ENCODE peak calls at places on chromosomes 4 and X, in five cellular contexts. One of them, this sample, is unnamed.

GRCh38 chrX:129842510-129843208 is 1.0 kb downstream of the ZDHHC9 start:
- DNase-seq in GM23248: peak; percentile 72
- DNase-seq in PC-3: peak; percentile 55
- DNase-seq in astrocyte: peak; percentile 40
- DNase-seq in OCI-LY7: peak; percentile 11
- DNase-seq in this sample: no peak

GRCh38 chr4:136680271-136680670 is 852.0 kb downstream of the PCDH18 start:
- DNase-seq in astrocyte: no peak
- DNase-seq in GM23248: no peak
- DNase-seq in OCI-LY7: no peak
- DNase-seq in PC-3: peak; percentile 7
- DNase-seq in this sample: no peak

GRCh38 chrX:23788946-23789345 is 6.0 kb downstream of the SAT1 start:
- DNase-seq in astrocyte: no peak
- DNase-seq in PC-3: no peak
- DNase-seq in GM23248: no peak
- DNase-seq in OCI-LY7: no peak
- DNase-seq in this sample: no peak

GRCh38 chr4:96162631-96163030 is 322.7 kb downstream of the PDHA2 start:
- DNase-seq in OCI-LY7: no peak
- DNase-seq in GM23248: no peak
- DNase-seq in PC-3: no peak
- DNase-seq in astrocyte: peak; percentile 60
- DNase-seq in this sample: no peak

GRCh38 chr4:73452953-73453700 is 17.1 kb downstream of the AFP start:
- DNase-seq in PC-3: no peak
- DNase-seq in OCI-LY7: no peak
- DNase-seq in astrocyte: peak; percentile 32
- DNase-seq in GM23248: no peak
- DNase-seq in this sample: no peak

GRCh38 chrX:90617710-90618325 is 696.1 kb downstream of the TGIF2LX start:
- DNase-seq in astrocyte: no peak
- DNase-seq in PC-3: no peak
- DNase-seq in GM23248: no peak
- DNase-seq in OCI-LY7: no peak
- DNase-seq in this sample: no peak

GRCh38 chr4:96455045-96455720 is 615.3 kb downstream of the PDHA2 start:
- DNase-seq in astrocyte: no peak
- DNase-seq in PC-3: no peak
- DNase-seq in OCI-LY7: no peak
- DNase-seq in GM23248: no peak
- DNase-seq in this sample: no peak

GRCh38 chrX:16185725-16186136 is 18.4 kb downstream of the MAGEB17 start:
- DNase-seq in astrocyte: peak; percentile 88
- DNase-seq in PC-3: peak; percentile 90
- DNase-seq in OCI-LY7: no peak
- DNase-seq in GM23248: peak; percentile 80
- DNase-seq in this sample: peak; percentile 85

GRCh38 chr4:118942465-118942864 is 53.8 kb downstream of the SYNPO2 start:
- DNase-seq in astrocyte: no peak
- DNase-seq in GM23248: peak; percentile 26
- DNase-seq in PC-3: peak; percentile 80
- DNase-seq in OCI-LY7: no peak
- DNase-seq in this sample: no peak

GRCh38 chrX:128436397-128437103 is 384.3 kb upstream of the ACTRT1 start:
- DNase-seq in OCI-LY7: no peak
- DNase-seq in GM23248: no peak
- DNase-seq in PC-3: peak; percentile 65
- DNase-seq in astrocyte: no peak
- DNase-seq in this sample: no peak

GRCh38 chr4:47817275-47817674 is 20.6 kb downstream of the CORIN start:
- DNase-seq in PC-3: no peak
- DNase-seq in astrocyte: no peak
- DNase-seq in GM23248: no peak
- DNase-seq in OCI-LY7: no peak
- DNase-seq in this sample: no peak

GRCh38 chrX:153921070-153921469 is 5.0 kb downstream of the ARHGAP4 start:
- DNase-seq in OCI-LY7: no peak
- DNase-seq in GM23248: peak; percentile 43
- DNase-seq in PC-3: no peak
- DNase-seq in astrocyte: no peak
- DNase-seq in this sample: peak; percentile 81

GRCh38 chr4:82782626-82783025 is 16.0 kb downstream of the SCD5 start:
- DNase-seq in GM23248: no peak
- DNase-seq in astrocyte: peak; percentile 37
- DNase-seq in PC-3: no peak
- DNase-seq in OCI-LY7: no peak
- DNase-seq in this sample: no peak

GRCh38 chrX:96685205-96686099 is 810 bp downstream of the DIAPH2 start:
- DNase-seq in PC-3: peak; percentile 55
- DNase-seq in GM23248: peak; percentile 72
- DNase-seq in OCI-LY7: peak; percentile 36
- DNase-seq in astrocyte: peak; percentile 41
- DNase-seq in this sample: peak; percentile 77

GRCh38 chr4:111362891-111363290 is 740.0 kb upstream of the PITX2 start:
- DNase-seq in GM23248: peak; percentile 94
- DNase-seq in PC-3: no peak
- DNase-seq in astrocyte: peak; percentile 19
- DNase-seq in OCI-LY7: no peak
- DNase-seq in this sample: peak; percentile 42

GRCh38 chr4:109378076-109378475 is 55.5 kb upstream of the SEC24B start:
- DNase-seq in OCI-LY7: no peak
- DNase-seq in GM23248: no peak
- DNase-seq in PC-3: no peak
- DNase-seq in astrocyte: no peak
- DNase-seq in this sample: no peak

GRCh38 chr4:4990857-4991540 is 28.3 kb downstream of the CYTL1 start:
- DNase-seq in OCI-LY7: no peak
- DNase-seq in PC-3: peak; percentile 81
- DNase-seq in astrocyte: peak; percentile 75
- DNase-seq in GM23248: peak; percentile 97
- DNase-seq in this sample: peak; percentile 98

DNA sequence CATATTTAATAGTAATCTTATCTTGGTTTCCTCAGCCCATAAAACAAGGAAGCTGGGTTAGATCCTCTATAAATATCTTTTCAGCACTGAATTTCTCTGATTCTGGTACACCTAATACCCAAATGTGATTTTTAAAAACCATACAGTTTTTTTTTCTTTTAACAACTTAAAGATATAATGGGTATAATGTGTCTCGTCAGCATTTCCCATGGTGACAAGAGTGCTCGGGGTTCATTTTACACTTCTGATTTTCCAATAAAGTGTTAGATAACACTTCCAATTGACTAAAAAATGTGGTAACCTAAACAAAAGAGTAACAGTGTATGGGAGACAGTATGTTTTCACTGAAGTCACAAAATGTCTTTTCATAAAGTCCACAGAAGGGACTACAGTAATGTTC is 693.4 kb upstream of the TENM3 start:
- DNase-seq in OCI-LY7: no peak
- DNase-seq in astrocyte: no peak
- DNase-seq in PC-3: no peak
- DNase-seq in GM23248: no peak
- DNase-seq in this sample: no peak
- H2AFZ ChIP-seq in OCI-LY7: no peak overlapping the region
- H2AFZ ChIP-seq in astrocyte: no peak overlapping the region
- H2AFZ ChIP-seq in PC-3: no peak overlapping the region
- H2AFZ ChIP-seq in GM23248: no peak overlapping the region
- H2AFZ ChIP-seq in this sample: no peak overlapping the region

GRCh38 chr4:139210486-139210885 is 33.5 kb upstream of the ELF2 start:
- DNase-seq in OCI-LY7: no peak
- DNase-seq in PC-3: no peak
- DNase-seq in GM23248: no peak
- DNase-seq in astrocyte: no peak
- DNase-seq in this sample: no peak
- H3K4me1 ChIP-seq in OCI-LY7: peaks cover 42% of the 10 kb centered on the region
- H3K4me1 ChIP-seq in PC-3: no peaks in the 10 kb centered on the region
- H3K4me1 ChIP-seq in GM23248: peaks cover 6% of the 10 kb centered on the region
- H3K4me1 ChIP-seq in astrocyte: no peaks in the 10 kb centered on the region
- H3K4me1 ChIP-seq in this sample: no peaks in the 10 kb centered on the region

DNA sequence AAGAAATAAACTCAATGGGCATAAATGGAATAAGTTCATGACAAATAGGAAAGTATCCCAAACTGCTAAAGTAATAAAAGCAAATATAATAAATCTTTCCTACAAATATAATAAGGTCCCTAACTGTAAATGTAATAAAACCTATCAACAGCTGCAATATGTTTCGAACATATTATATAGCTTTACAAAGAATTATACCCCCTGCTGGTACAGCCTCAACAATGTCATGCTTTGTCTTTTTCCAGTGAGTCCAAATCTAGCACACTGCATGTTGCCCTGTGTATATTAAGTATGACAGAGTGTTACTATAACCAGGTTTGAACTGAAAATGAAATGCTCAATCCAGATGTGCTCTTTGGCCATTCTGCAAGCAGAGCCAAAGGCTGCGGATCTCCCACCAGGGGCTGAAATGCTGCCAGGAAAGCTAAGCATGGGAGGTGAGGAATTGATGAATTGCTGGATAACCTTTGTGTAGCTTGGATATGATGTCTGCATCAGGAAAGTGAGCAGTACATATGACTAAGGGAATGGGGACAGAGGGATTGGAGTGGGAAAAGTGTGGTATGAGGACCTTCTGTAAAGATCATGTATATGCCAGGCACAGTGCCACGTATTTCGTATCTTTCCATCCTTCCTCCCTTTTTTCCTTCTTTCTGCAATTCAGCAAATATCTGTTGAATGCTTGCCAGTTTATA is 954.5 kb upstream of the LCORL start:
- DNase-seq in GM23248: no peak
- DNase-seq in astrocyte: no peak
- DNase-seq in PC-3: no peak
- DNase-seq in OCI-LY7: peak; percentile 18
- DNase-seq in this sample: no peak
- H3K9me3 ChIP-seq in GM23248: no peaks in the 10 kb centered on the region
- H3K9me3 ChIP-seq in astrocyte: no peaks in the 10 kb centered on the region
- H3K9me3 ChIP-seq in PC-3: no peaks in the 10 kb centered on the region
- H3K9me3 ChIP-seq in OCI-LY7: peaks cover 62% of the 10 kb centered on the region
- H3K9me3 ChIP-seq in this sample: peaks cover 6% of the 10 kb centered on the region

GRCh38 chr4:120730777-120731320 is 191.7 kb downstream of the PRDM5 start:
- DNase-seq in OCI-LY7: no peak
- DNase-seq in PC-3: no peak
- DNase-seq in astrocyte: no peak
- DNase-seq in GM23248: no peak
- DNase-seq in this sample: no peak

GRCh38 chr4:120736312-120736711 is 186.2 kb downstream of the PRDM5 start:
- DNase-seq in GM23248: no peak
- DNase-seq in OCI-LY7: no peak
- DNase-seq in astrocyte: no peak
- DNase-seq in PC-3: no peak
- DNase-seq in this sample: no peak

GRCh38 chr4:120733968-120734367 is 188.6 kb downstream of the PRDM5 start:
- DNase-seq in OCI-LY7: no peak
- DNase-seq in astrocyte: no peak
- DNase-seq in PC-3: no peak
- DNase-seq in GM23248: no peak
- DNase-seq in this sample: peak; percentile 15

GRCh38 chr4:120731561-120731960 is 191.0 kb downstream of the PRDM5 start:
- DNase-seq in OCI-LY7: no peak
- DNase-seq in GM23248: peak; percentile 63
- DNase-seq in PC-3: no peak
- DNase-seq in astrocyte: peak; percentile 26
- DNase-seq in this sample: peak; percentile 23

DNA sequence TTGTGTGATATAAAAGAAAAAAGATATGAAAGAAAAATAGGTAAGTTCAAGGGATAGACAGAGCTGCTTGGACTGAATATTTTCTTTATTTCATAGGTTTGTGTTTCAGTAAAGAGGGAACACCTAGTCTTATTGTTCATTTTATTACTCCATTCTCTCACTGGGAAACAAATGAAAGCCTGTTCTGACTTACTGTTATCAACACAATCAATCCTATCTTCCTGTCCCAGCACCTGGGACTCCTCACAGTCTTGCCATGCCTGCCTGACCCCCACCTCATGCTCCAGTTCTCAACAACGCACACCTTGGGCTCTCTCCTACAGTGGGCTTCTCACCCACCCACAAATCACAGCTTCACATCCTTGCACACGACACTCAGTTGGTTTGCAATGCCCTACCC is 189.5 kb downstream of the PRDM5 start:
- DNase-seq in OCI-LY7: no peak
- DNase-seq in GM23248: no peak
- DNase-seq in astrocyte: no peak
- DNase-seq in PC-3: no peak
- DNase-seq in this sample: peak; percentile 18
- H2AFZ ChIP-seq in OCI-LY7: peak overlapping the region; percentile 11
- H2AFZ ChIP-seq in GM23248: no peak overlapping the region
- H2AFZ ChIP-seq in astrocyte: no peak overlapping the region
- H2AFZ ChIP-seq in PC-3: no peak overlapping the region
- H2AFZ ChIP-seq in this sample: no peak overlapping the region

This sample was measured in osteoblast.